ENCODE peak calls at places on chromosomes 13 and 19, in five cellular contexts. K, A, E, I and M are unnamed samples.

GRCh38 chr19:46206176-46206575 is 23.4 kb upstream of the IGFL1 start:
- DNase-seq in K (peak), A (no peak), E (no peak), I (no peak), M (no peak)

GRCh38 chr13:60261432-60262351 is 98.0 kb upstream of the DIAPH3 start:
- DNase-seq in K (no peak), A (no peak), E (peak), I (no peak), M (no peak)

GRCh38 chr19:33167438-33167837 is 26.7 kb upstream of the LRP3 start:
- DNase-seq in K (no peak), A (no peak), E (no peak), I (no peak), M (no peak)

GRCh38 chr13:23140492-23140891 is 40.3 kb upstream of the SGCG start:
- DNase-seq in K (no peak), A (no peak), E (no peak), I (no peak), M (no peak)

GRCh38 chr13:42740753-42741152 is 40.6 kb upstream of the FAM216B start:
- DNase-seq in K (peak), A (no peak), E (peak), I (no peak), M (no peak)

GRCh38 chr19:37991841-37992248 is 84.8 kb downstream of the SIPA1L3 start:
- DNase-seq in K (no peak), A (no peak), E (no peak), I (no peak), M (no peak)

GRCh38 chr19:18939922-18940775 is 868 bp downstream of the HOMER3 start:
- DNase-seq in K (peak), A (no peak), E (peak), I (no peak), M (no peak)

GRCh38 chr13:83355042-83355441 is 527.2 kb downstream of the SLITRK1 start:
- DNase-seq in K (no peak), A (no peak), E (no peak), I (no peak), M (no peak)

GRCh38 chr19:49912965-49913685 is 15.9 kb upstream of the ATF5 start:
- DNase-seq in K (no peak), A (no peak), E (peak), I (peak), M (no peak)

GRCh38 chr13:100675660-100676129 is 1.1 kb upstream of the TMTC4 start:
- DNase-seq in K (no peak), A (no peak), E (peak), I (no peak), M (no peak)

GRCh38 chr19:15684828-15685227 is 11.9 kb downstream of the CYP4F12 start:
- DNase-seq in K (no peak), A (no peak), E (no peak), I (no peak), M (no peak)

GRCh38 chr13:50071399-50071798 is 56.2 kb downstream of the KCNRG start:
- DNase-seq in K (no peak), A (no peak), E (no peak), I (no peak), M (no peak)

GRCh38 chr13:44108345-44108858 is 228.7 kb downstream of the LACC1 start:
- DNase-seq in K (peak), A (no peak), E (no peak), I (no peak), M (no peak)

GRCh38 chr13:75870397-75870801 is 234.3 kb downstream of the LMO7 start:
- DNase-seq in K (no peak), A (no peak), E (peak), I (peak), M (no peak)

GRCh38 chr19:2528543-2529173 is 52.7 kb downstream of the GADD45B start:
- DNase-seq in K (no peak), A (no peak), E (no peak), I (no peak), M (no peak)

GRCh38 chr19:38683393-38684077 is 36.1 kb downstream of the ACTN4 start:
- DNase-seq in K (peak), A (peak), E (peak), I (peak), M (no peak)

GRCh38 chr13:27375686-27376326 is 48.6 kb upstream of the GTF3A start:
- DNase-seq in K (peak), A (peak), E (peak), I (peak), M (no peak)

GRCh38 chr13:27678306-27679040 is 56.8 kb downstream of the POLR1D start:
- DNase-seq in K (no peak), A (no peak), E (peak), I (no peak), M (no peak)

GRCh38 chr19:9187191-9187590 is 8.4 kb downstream of the OR7D2 start:
- DNase-seq in K (no peak), A (no peak), E (no peak), I (no peak), M (no peak)

GRCh38 chr19:45130888-45131615 is 29.7 kb downstream of the NKPD1 start:
- DNase-seq in K (no peak), A (no peak), E (no peak), I (peak), M (no peak)

GRCh38 chr13:106357198-106357597 is 178.3 kb downstream of the EFNB2 start:
- DNase-seq in K (no peak), A (no peak), E (no peak), I (no peak), M (no peak)

GRCh38 chr13:79485014-79485441 is 4.1 kb downstream of the NDFIP2 start:
- DNase-seq in K (no peak), A (no peak), E (no peak), I (no peak), M (no peak)

GRCh38 chr19:33552191-33552927 is 30.8 kb upstream of the PEPD start:
- DNase-seq in K (no peak), A (no peak), E (no peak), I (no peak), M (no peak)

GRCh38 chr19:4064551-4065260 is 2.0 kb downstream of the ZBTB7A start:
- DNase-seq in K (peak), A (peak), E (peak), I (peak), M (no peak)

GRCh38 chr13:41315466-41316047 is 4.5 kb downstream of the NAA16 start:
- DNase-seq in K (no peak), A (no peak), E (no peak), I (peak), M (no peak)

GRCh38 chr13:31982540-31982939 is 49.0 kb upstream of the FRY start:
- DNase-seq in K (peak), A (no peak), E (no peak), I (no peak), M (no peak)

GRCh38 chr13:46171223-46171622 is 10.8 kb downstream of the LCP1 start:
- DNase-seq in K (no peak), A (no peak), E (no peak), I (no peak), M (no peak)

GRCh38 chr19:4951671-4952070 is 17.2 kb upstream of the KDM4B start:
- DNase-seq in K (no peak), A (no peak), E (no peak), I (no peak), M (no peak)

GRCh38 chr19:13156968-13157882 is 7.0 kb downstream of the IER2 start:
- DNase-seq in K (no peak), A (no peak), E (no peak), I (peak), M (no peak)

GRCh38 chr19:31674503-31675186 is 325.4 kb upstream of the TSHZ3 start:
- DNase-seq in K (no peak), A (no peak), E (no peak), I (no peak), M (no peak)

GRCh38 chr19:31670931-31671330 is 321.7 kb upstream of the TSHZ3 start:
- DNase-seq in K (no peak), A (no peak), E (no peak), I (no peak), M (no peak)

GRCh38 chr19:31678421-31678820 is 329.2 kb upstream of the TSHZ3 start:
- DNase-seq in K (no peak), A (no peak), E (no peak), I (no peak), M (no peak)

GRCh38 chr19:31675187-31675913 is 326.1 kb upstream of the TSHZ3 start:
- DNase-seq in K (no peak), A (no peak), E (no peak), I (no peak), M (no peak)

GRCh38 chr19:31676271-31677004 is 327.2 kb upstream of the TSHZ3 start:
- DNase-seq in K (no peak), A (no peak), E (peak), I (no peak), M (no peak)
- TF ChIP-seq CTCF in K (no peak), A (no peak), E (peak), I (peak), M (peak)

GRCh38 chr13:20824762-20825161 is 51.0 kb upstream of the EEF1AKMT1 start:
- DNase-seq in K (no peak), A (no peak), E (peak), I (no peak), M (no peak)
- TF ChIP-seq CTCF in K (no peak), A (no peak), E (no peak), I (no peak), M (no peak)

GRCh38 chr13:94711561-94712286 is 621 bp downstream of the SOX21 start:
- DNase-seq in K (no peak), A (no peak), E (peak), I (no peak), M (no peak)

GRCh38 chr13:94712287-94712811 is at the start of gene SOX21:
- DNase-seq in K (no peak), A (no peak), E (peak), I (no peak), M (no peak)

GRCh38 chr13:94712812-94713555 is 639 bp upstream of the SOX21 start:
- DNase-seq in K (no peak), A (no peak), E (peak), I (peak), M (peak)

GRCh38 chr13:94713556-94714182 is 1.3 kb upstream of the SOX21 start:
- DNase-seq in K (no peak), A (no peak), E (peak), I (no peak), M (no peak)

GRCh38 chr13:94716016-94716415 is 3.7 kb upstream of the SOX21 start:
- DNase-seq in K (no peak), A (no peak), E (peak), I (no peak), M (no peak)
- TF ChIP-seq CTCF in K (no peak), A (no peak), E (peak), I (no peak), M (peak)

GRCh38 chr13:37049810-37050209 is 9.7 kb downstream of the SUPT20H start:
- DNase-seq in K (no peak), A (no peak), E (peak), I (no peak), M (no peak)
- TF ChIP-seq CTCF in K (no peak), A (no peak), E (peak), I (no peak), M (peak)

DNA sequence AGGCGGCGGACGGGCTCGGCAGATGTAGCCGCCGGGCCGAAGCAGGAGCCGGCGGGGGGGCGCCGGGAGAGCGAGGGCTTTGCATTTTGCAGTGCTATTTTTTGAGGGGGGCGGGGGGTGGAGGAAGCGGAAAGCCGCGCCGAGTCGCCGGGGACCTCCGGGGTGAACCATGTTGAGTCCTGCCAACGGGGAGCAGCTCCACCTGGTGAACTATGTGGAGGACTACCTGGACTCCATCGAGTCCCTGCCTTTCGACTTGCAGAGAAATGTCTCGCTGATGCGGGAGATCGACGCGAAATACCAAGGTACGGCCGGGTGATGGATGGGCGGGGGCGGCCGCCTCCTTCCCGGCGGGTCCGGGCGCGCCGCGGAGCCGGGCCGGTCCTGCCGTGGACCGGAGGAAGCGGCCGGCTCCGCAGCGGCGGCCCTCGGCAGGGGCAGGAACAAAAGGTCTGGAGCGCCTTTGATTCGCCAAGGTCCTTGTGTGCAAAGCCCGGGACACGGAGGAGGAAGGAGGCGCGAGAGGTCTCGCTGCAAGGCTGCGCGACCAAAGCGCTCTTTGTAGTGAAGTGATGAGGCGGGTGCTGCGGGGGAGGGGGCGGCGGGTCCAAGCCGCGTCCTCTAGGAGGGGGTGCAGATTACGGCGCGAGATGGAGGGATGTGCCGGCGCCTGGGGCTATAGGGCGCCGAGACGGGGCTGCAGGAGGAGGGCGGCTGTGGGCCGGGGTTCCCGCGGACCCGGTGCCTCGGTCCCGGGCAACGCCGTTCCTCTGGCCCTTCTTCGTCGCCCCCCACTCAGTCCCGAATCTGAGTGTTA is 689 bp downstream of the ING1 start:
- DNase-seq in K (peak), A (peak), E (peak), I (peak), M (no peak)
- TF ChIP-seq CTCF in K (no peak), A (no peak), E (no peak), I (peak), M (no peak)

GRCh38 chr19:35141627-35142401 is 1.2 kb upstream of the FXYD7 start:
- DNase-seq in K (no peak), A (no peak), E (no peak), I (no peak), M (no peak)
- TF ChIP-seq CTCF in K (no peak), A (no peak), E (peak), I (no peak), M (peak)